ENCODE peak calls at places on chromosomes 1 and 21, in four cellular contexts. I, T, W and F are unnamed samples.

GRCh38 chr1:114126696-114127095 is 27.0 kb downstream of the SYT6 start:
- DNase-seq in I (no peak), T (no peak), W (peak; percentile 66), F (peak; percentile 7)

GRCh38 chr21:41726970-41727783 is 39.7 kb downstream of the RIPK4 start:
- DNase-seq in I (peak; percentile 22), T (peak; percentile 85), W (no peak), F (no peak)

GRCh38 chr1:8170059-8170835 is 144.1 kb upstream of the ERRFI1 start:
- DNase-seq in I (no peak), T (no peak), W (no peak), F (peak; percentile 89)

GRCh38 chr1:16978589-16979474 is 1.6 kb downstream of the MFAP2 start:
- DNase-seq in I (no peak), T (peak; percentile 57), W (no peak), F (no peak)

GRCh38 chr1:160120797-160121196 is 5.2 kb downstream of the ATP1A2 start:
- DNase-seq in I (no peak), T (peak; percentile 11), W (no peak), F (no peak)

GRCh38 chr21:36976882-36977651 is 10.6 kb upstream of the HLCS start:
- DNase-seq in I (peak; percentile 90), T (no peak), W (peak; percentile 39), F (peak; percentile 75)

GRCh38 chr1:218568962-218569530 is 223.9 kb downstream of the TGFB2 start:
- DNase-seq in I (no peak), T (no peak), W (no peak), F (no peak)

GRCh38 chr1:38336961-38337360 is 290.4 kb upstream of the POU3F1 start:
- DNase-seq in I (no peak), T (no peak), W (no peak), F (no peak)

GRCh38 chr1:196056966-196057365 is 551.3 kb downstream of the KCNT2 start:
- DNase-seq in I (peak; percentile 72), T (no peak), W (no peak), F (no peak)

GRCh38 chr1:80251591-80251990 is 1245.1 kb upstream of the ADGRL4 start:
- DNase-seq in I (no peak), T (no peak), W (no peak), F (no peak)

GRCh38 chr1:31483012-31483946 is 70.3 kb downstream of the SERINC2 start:
- DNase-seq in I (no peak), T (no peak), W (peak; percentile 43), F (peak; percentile 3)

GRCh38 chr1:1596493-1597274 is 3.3 kb downstream of the FNDC10 start:
- DNase-seq in I (no peak), T (no peak), W (no peak), F (no peak)

GRCh38 chr1:84758968-84759491 is 68.8 kb upstream of the SSX2IP start:
- DNase-seq in I (no peak), T (no peak), W (no peak), F (peak; percentile 97)

GRCh38 chr1:157045251-157046218 is at the start of gene ARHGEF11:
- DNase-seq in I (peak; percentile 92), T (peak; percentile 95), W (peak; percentile 92), F (peak; percentile 90)

GRCh38 chr1:24551290-24551859 is 4.5 kb upstream of the NCMAP start:
- DNase-seq in I (no peak), T (no peak), W (no peak), F (no peak)

GRCh38 chr1:114002492-114003290 is 23.4 kb downstream of the OLFML3 start:
- DNase-seq in I (peak; percentile 62), T (no peak), W (no peak), F (no peak)

GRCh38 chr1:981955-982558 is at the start of gene PERM1:
- DNase-seq in I (no peak), T (peak; percentile 88), W (no peak), F (no peak)

GRCh38 chr1:113519561-113519960 is 129.2 kb downstream of the MAGI3 start:
- DNase-seq in I (peak; percentile 24), T (no peak), W (no peak), F (no peak)

GRCh38 chr1:35717911-35718476 is 690 bp downstream of the C1orf216 start:
- DNase-seq in I (peak; percentile 86), T (peak; percentile 72), W (no peak), F (peak; percentile 72)

GRCh38 chr1:210400043-210400840 is 71.5 kb downstream of the HHAT start:
- DNase-seq in I (peak; percentile 86), T (peak; percentile 61), W (peak; percentile 74), F (peak; percentile 66)

GRCh38 chr1:219752645-219753044 is 139.7 kb upstream of the ZC3H11B start:
- DNase-seq in I (no peak), T (no peak), W (no peak), F (no peak)

GRCh38 chr1:165851034-165851658 is 23.7 kb downstream of the UCK2 start:
- DNase-seq in I (no peak), T (no peak), W (no peak), F (no peak)

GRCh38 chr1:31725777-31726535 is 22.1 kb upstream of the COL16A1 start:
- DNase-seq in I (no peak), T (no peak), W (no peak), F (no peak)

GRCh38 chr1:222618001-222618879 is at the start of gene MIA3:
- DNase-seq in I (no peak), T (peak; percentile 90), W (peak; percentile 79), F (no peak)

GRCh38 chr21:37071561-37072238 is 1.2 kb downstream of the PIGP start:
- DNase-seq in I (peak; percentile 41), T (peak; percentile 73), W (peak; percentile 55), F (peak; percentile 79)